ENCODE peak calls at places on chromosome 19, in four cellular contexts. One of them, this sample, is unnamed.

GRCh38 chr19:41353466-41354342 is at the start of gene TGFB1:
- DNase-seq in fibroblast of lung: peak
- DNase-seq in SJCRH30: peak
- DNase-seq in body of pancreas: peak
- DNase-seq in this sample: peak

GRCh38 chr19:19316082-19316481 is 4.2 kb downstream of the SUGP1 start:
- DNase-seq in fibroblast of lung: no peak
- DNase-seq in SJCRH30: no peak
- DNase-seq in body of pancreas: no peak
- DNase-seq in this sample: no peak

GRCh38 chr19:12913011-12913561 is 6.0 kb downstream of the SYCE2 start:
- DNase-seq in fibroblast of lung: peak
- DNase-seq in SJCRH30: peak
- DNase-seq in body of pancreas: peak
- DNase-seq in this sample: peak

GRCh38 chr19:35248310-35249145 is at the start of gene LSR:
- DNase-seq in fibroblast of lung: no peak
- DNase-seq in SJCRH30: no peak
- DNase-seq in body of pancreas: peak
- DNase-seq in this sample: peak

GRCh38 chr19:5960005-5961001 is 17.6 kb downstream of the RANBP3 start:
- DNase-seq in fibroblast of lung: no peak
- DNase-seq in SJCRH30: no peak
- DNase-seq in body of pancreas: peak
- DNase-seq in this sample: no peak

GRCh38 chr19:10858204-10858828 is 10.1 kb downstream of the C19orf38 start:
- DNase-seq in fibroblast of lung: peak
- DNase-seq in SJCRH30: peak
- DNase-seq in body of pancreas: no peak
- DNase-seq in this sample: no peak

GRCh38 chr19:34220472-34221063 is 33.8 kb upstream of the GARRE1 start:
- DNase-seq in fibroblast of lung: peak
- DNase-seq in SJCRH30: peak
- DNase-seq in body of pancreas: peak
- DNase-seq in this sample: peak

GRCh38 chr19:55635334-55635717 is 5.5 kb upstream of the ZNF580 start:
- DNase-seq in fibroblast of lung: no peak
- DNase-seq in SJCRH30: no peak
- DNase-seq in body of pancreas: no peak
- DNase-seq in this sample: no peak

GRCh38 chr19:10646781-10647180 is 7.4 kb upstream of the ILF3 start:
- DNase-seq in fibroblast of lung: no peak
- DNase-seq in SJCRH30: no peak
- DNase-seq in body of pancreas: no peak
- DNase-seq in this sample: no peak

GRCh38 chr19:19514881-19515763 is at the start of gene TSSK6:
- DNase-seq in fibroblast of lung: no peak
- DNase-seq in SJCRH30: no peak
- DNase-seq in body of pancreas: no peak
- DNase-seq in this sample: no peak

GRCh38 chr19:34504809-34505291 is 23.3 kb downstream of the WTIP start:
- DNase-seq in fibroblast of lung: no peak
- DNase-seq in SJCRH30: no peak
- DNase-seq in body of pancreas: no peak
- DNase-seq in this sample: no peak

GRCh38 chr19:10402441-10403038 is 802 bp downstream of the CDC37 start:
- DNase-seq in fibroblast of lung: peak
- DNase-seq in SJCRH30: peak
- DNase-seq in body of pancreas: no peak
- DNase-seq in this sample: no peak

GRCh38 chr19:13033819-13034611 is 38.7 kb downstream of the NFIX start:
- DNase-seq in fibroblast of lung: peak
- DNase-seq in SJCRH30: peak
- DNase-seq in body of pancreas: peak
- DNase-seq in this sample: peak

GRCh38 chr19:45505151-45505995 is 1.9 kb upstream of the VASP start:
- DNase-seq in fibroblast of lung: no peak
- DNase-seq in SJCRH30: no peak
- DNase-seq in body of pancreas: no peak
- DNase-seq in this sample: no peak

GRCh38 chr19:45200614-45201013 is 22.0 kb downstream of the BLOC1S3 start:
- DNase-seq in fibroblast of lung: peak
- DNase-seq in SJCRH30: peak
- DNase-seq in body of pancreas: peak
- DNase-seq in this sample: no peak

GRCh38 chr19:43634516-43634876 is 5.2 kb downstream of the CADM4 start:
- DNase-seq in fibroblast of lung: no peak
- DNase-seq in SJCRH30: no peak
- DNase-seq in body of pancreas: no peak
- DNase-seq in this sample: no peak

GRCh38 chr19:58128041-58128685 is 22.4 kb downstream of the ZNF329 start:
- DNase-seq in fibroblast of lung: no peak
- DNase-seq in SJCRH30: peak
- DNase-seq in body of pancreas: no peak
- DNase-seq in this sample: no peak

GRCh38 chr19:46426035-46426505 is 2.7 kb downstream of the PNMA8C start:
- DNase-seq in fibroblast of lung: peak
- DNase-seq in SJCRH30: no peak
- DNase-seq in body of pancreas: peak
- DNase-seq in this sample: no peak

GRCh38 chr19:36257512-36257876 is 42.6 kb downstream of the ZNF146 start:
- DNase-seq in fibroblast of lung: no peak
- DNase-seq in SJCRH30: no peak
- DNase-seq in body of pancreas: no peak
- DNase-seq in this sample: no peak

GRCh38 chr19:33684550-33685303 is 63.0 kb downstream of the CHST8 start:
- DNase-seq in fibroblast of lung: no peak
- DNase-seq in SJCRH30: peak
- DNase-seq in body of pancreas: peak
- DNase-seq in this sample: no peak

GRCh38 chr19:32471095-32471494 is 65.5 kb downstream of the DPY19L3 start:
- DNase-seq in fibroblast of lung: no peak
- DNase-seq in SJCRH30: no peak
- DNase-seq in body of pancreas: no peak
- DNase-seq in this sample: no peak

GRCh38 chr19:43618921-43619261 is 538 bp downstream of the ZNF428 start:
- DNase-seq in fibroblast of lung: no peak
- DNase-seq in SJCRH30: peak
- DNase-seq in body of pancreas: no peak
- DNase-seq in this sample: peak

GRCh38 chr19:48703316-48703715 is 7.5 kb downstream of the FUT2 start:
- DNase-seq in fibroblast of lung: no peak
- DNase-seq in SJCRH30: no peak
- DNase-seq in body of pancreas: no peak
- DNase-seq in this sample: no peak

GRCh38 chr19:12938536-12939291 is at the start of gene CALR:
- DNase-seq in fibroblast of lung: peak
- DNase-seq in SJCRH30: peak
- DNase-seq in body of pancreas: peak
- DNase-seq in this sample: no peak

DNA sequence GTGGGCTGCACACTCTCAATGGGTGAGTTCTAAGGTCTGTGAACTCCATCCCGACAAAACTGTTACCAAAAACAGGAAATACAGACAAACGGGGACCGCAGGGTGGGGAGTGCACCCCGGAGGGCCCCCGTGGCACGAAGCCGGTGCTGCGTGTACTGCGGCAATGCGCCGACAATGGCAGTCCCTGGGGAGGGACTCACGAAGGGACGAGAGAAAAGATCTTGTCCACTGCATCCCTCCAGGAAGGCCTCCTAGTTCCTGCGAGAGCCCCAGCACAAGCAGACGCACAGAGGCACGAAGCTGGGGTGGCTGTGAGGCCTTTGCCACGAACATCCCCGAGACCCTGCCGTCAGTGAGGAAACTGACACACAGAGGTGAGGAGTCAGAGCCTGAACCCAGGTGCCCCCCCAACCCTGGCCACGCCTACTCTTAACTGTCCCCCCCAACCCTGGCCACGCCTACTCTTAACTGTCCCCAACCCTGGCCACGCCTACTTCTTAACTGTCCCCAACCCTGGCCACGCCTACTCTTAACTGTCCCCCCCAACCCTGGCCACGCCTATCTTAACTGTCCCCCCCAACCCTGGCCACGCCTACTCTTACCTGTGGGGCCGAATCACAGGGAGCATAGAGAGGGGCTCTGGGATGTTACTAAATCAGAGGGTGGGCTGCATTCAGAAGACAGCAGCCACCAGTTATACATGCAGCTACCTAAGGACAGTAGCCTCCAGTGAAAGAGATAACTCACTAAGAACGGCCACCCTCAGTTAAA is 4.2 kb downstream of the MED16 start:
- DNase-seq in fibroblast of lung: no peak
- DNase-seq in SJCRH30: no peak
- DNase-seq in body of pancreas: no peak
- DNase-seq in this sample: no peak
- H3K27ac ChIP-seq in fibroblast of lung: no peak
- H3K27ac ChIP-seq in SJCRH30: no peak
- H3K27ac ChIP-seq in body of pancreas: no peak
- H3K27ac ChIP-seq in this sample: no peak

GRCh38 chr19:1264801-1265610 is 4.1 kb upstream of the CIRBP start:
- DNase-seq in fibroblast of lung: peak
- DNase-seq in SJCRH30: peak
- DNase-seq in body of pancreas: peak
- DNase-seq in this sample: peak
- H3K27ac ChIP-seq in fibroblast of lung: peak
- H3K27ac ChIP-seq in SJCRH30: peak
- H3K27ac ChIP-seq in body of pancreas: peak
- H3K27ac ChIP-seq in this sample: peak

DNA sequence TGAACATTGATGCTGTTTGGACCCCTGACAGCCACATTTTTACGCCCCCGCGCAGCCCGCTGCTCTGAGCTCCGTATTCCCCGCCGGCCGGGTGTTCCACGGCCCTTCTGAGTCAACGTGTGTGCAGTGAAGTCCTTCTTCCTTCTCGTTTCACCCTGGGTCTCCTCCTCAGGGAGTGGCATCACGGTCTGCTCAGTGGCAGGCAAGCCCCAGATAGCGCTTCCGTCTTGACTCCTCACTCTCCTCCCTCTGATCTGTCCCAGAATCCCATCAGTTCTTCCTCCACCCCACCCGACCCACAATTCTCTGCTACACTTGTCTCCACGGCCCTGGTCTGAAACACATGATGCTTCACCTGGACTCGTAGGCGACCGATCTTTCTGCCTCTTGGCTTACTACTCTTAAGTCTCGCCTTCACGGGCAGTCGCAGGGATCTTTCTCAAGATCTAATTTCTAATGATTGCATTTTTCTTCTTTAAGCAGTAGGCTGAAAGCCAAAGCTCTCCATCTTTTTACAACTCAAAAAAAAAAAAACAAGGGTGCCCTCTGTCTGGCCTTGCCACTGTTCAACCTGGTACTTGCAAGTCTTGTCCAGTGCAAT is 33.9 kb downstream of the CCNE1 start:
- DNase-seq in fibroblast of lung: no peak
- DNase-seq in SJCRH30: peak
- DNase-seq in body of pancreas: no peak
- DNase-seq in this sample: no peak
- H3K27ac ChIP-seq in fibroblast of lung: peak
- H3K27ac ChIP-seq in SJCRH30: peak
- H3K27ac ChIP-seq in body of pancreas: no peak
- H3K27ac ChIP-seq in this sample: peak

GRCh38 chr19:18191640-18192062 is 1.4 kb upstream of the MPV17L2 start:
- DNase-seq in fibroblast of lung: no peak
- DNase-seq in SJCRH30: no peak
- DNase-seq in body of pancreas: no peak
- DNase-seq in this sample: no peak
- H3K27ac ChIP-seq in fibroblast of lung: peak
- H3K27ac ChIP-seq in SJCRH30: no peak
- H3K27ac ChIP-seq in body of pancreas: peak
- H3K27ac ChIP-seq in this sample: peak

DNA sequence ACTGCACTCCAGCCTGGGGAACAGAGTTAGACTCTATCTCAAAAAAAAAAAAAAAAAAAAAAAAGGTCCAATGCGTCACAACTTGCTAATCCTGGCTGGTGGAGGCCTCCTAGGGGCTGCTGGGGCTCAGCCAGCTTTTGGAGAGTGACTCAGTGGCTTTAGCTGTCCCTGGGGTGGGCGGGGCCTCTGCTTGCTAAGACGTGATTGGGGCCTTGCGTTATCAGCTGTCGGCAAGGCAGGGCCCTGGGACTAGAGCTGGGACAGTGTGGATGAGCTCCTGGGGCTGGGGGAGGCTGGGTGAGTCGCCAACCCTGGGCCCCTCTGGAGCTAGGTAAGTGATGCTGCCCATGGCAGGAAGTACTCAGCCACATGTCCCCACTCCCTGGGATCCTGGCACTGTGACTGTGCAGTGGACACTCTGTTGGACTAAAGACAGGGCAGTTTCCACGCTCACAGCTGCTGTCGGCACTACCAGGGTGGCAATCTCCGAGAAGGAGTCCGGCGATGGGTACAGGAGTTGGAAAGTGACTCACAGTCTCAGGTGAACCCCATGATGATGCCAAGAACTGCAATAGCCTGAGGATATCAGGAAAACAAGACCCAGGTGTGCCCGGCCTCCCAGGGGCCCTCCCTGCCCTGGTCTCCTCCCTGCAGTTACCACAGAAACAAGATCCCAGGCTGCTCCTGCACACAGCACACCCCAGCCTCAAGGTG is 32.2 kb downstream of the F2RL3 start:
- DNase-seq in fibroblast of lung: peak
- DNase-seq in SJCRH30: peak
- DNase-seq in body of pancreas: no peak
- DNase-seq in this sample: no peak
- H3K27ac ChIP-seq in fibroblast of lung: no peak
- H3K27ac ChIP-seq in SJCRH30: no peak
- H3K27ac ChIP-seq in body of pancreas: no peak
- H3K27ac ChIP-seq in this sample: no peak

DNA sequence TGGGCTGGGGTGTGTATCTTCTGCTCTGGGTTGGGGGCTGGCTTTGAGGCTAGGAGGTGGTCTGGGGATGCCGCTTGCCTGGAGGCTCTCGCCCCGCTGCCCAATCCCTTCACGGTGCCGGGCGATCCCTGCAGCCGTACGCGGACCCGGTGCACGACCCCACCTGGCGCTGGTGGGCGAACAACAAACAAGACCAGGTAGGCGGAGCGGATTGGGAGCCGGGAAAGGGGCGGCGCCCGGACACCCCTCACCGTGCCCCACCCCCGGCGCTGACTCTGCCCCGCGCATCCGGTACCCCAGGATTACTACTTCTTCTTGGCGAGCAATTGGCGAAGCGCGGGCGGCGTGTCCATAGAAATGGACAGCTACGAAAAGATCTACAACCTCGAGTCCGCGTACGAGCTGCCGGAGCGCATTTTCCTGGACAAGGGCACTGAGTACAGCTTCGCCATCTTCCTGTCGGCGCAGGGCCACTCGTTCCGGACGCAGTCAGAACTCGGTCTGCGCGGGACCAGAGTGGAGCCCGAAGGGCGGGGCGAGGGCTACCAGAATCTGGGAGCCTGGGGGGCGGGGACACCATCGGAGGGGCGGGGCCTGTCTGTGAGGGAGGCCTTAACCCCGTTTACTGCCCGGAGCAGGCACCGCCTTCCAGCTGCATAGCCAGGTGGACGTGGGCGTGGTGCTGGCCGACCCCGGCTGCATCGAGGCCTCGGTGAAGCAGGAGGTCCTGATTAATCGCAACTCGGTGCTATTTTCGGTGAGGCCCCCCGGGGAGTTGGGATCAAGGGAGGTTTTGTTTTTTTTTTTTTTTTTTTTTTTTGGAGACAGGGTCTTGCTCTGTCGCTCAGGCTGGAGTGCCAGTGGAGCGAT is 12.1 kb upstream of the PSMD8 start:
- DNase-seq in fibroblast of lung: peak
- DNase-seq in SJCRH30: peak
- DNase-seq in body of pancreas: peak
- DNase-seq in this sample: peak
- H3K27ac ChIP-seq in fibroblast of lung: no peak
- H3K27ac ChIP-seq in SJCRH30: no peak
- H3K27ac ChIP-seq in body of pancreas: no peak
- H3K27ac ChIP-seq in this sample: peak

This sample was measured in tibial artery.